ENCODE peak calls at places on chromosomes 7 and 10, in seven cellular contexts. E is CD8-positive, alpha-beta T cell; S is NCI-H2171; T is NCI-H345; H is T1000; N is iPS DF 19.7; U is anterior cingulate cortex. O is an unnamed sample.

GRCh38 chr7:157980774-157981173 is 606.8 kb downstream of the PTPRN2 start:
- DNase-seq in E (no peak), S (no peak), T (no peak), H (no peak), N (no peak), U (no peak), O (no peak)

GRCh38 chr7:95509199-95509598 is 23.5 kb downstream of the ASB4 start:
- DNase-seq in E (no peak), S (peak), T (peak), H (no peak), N (peak), U (no peak), O (no peak)

GRCh38 chr7:100612730-100613446 is 548 bp downstream of the MOSPD3 start:
- DNase-seq in E (no peak), S (no peak), T (no peak), H (no peak), N (no peak), U (no peak), O (no peak)

GRCh38 chr7:1432411-1433082 is 26.7 kb downstream of the MICALL2 start:
- DNase-seq in E (peak), S (peak), T (peak), H (peak), N (no peak), U (peak), O (peak)

GRCh38 chr10:71035511-71036278 is 147.3 kb upstream of the PCBD1 start:
- DNase-seq in E (no peak), S (no peak), T (no peak), H (no peak), N (no peak), U (no peak), O (no peak)

GRCh38 chr10:70035531-70035930 is 17.1 kb upstream of the MACROH2A2 start:
- DNase-seq in E (no peak), S (no peak), T (no peak), H (no peak), N (no peak), U (no peak), O (no peak)

GRCh38 chr7:117338020-117338419 is 15.2 kb upstream of the WNT2 start:
- DNase-seq in E (no peak), S (no peak), T (no peak), H (no peak), N (no peak), U (no peak), O (no peak)

GRCh38 chr7:36227223-36227622 is 74.2 kb downstream of the EEPD1 start:
- DNase-seq in E (no peak), S (no peak), T (no peak), H (no peak), N (no peak), U (no peak), O (no peak)

GRCh38 chr10:43045246-43045621 is 31.6 kb upstream of the RET start:
- DNase-seq in E (no peak), S (no peak), T (no peak), H (no peak), N (no peak), U (no peak), O (no peak)

GRCh38 chr7:87152897-87153641 is 816 bp downstream of the DMTF1 start:
- DNase-seq in E (peak), S (peak), T (no peak), H (no peak), N (no peak), U (peak), O (no peak)

GRCh38 chr7:87058739-87059524 is 522 bp downstream of the ELAPOR2 start:
- DNase-seq in E (peak), S (no peak), T (peak), H (no peak), N (no peak), U (no peak), O (peak)

GRCh38 chr7:24865994-24866615 is 108.8 kb upstream of the GSDME start:
- DNase-seq in E (no peak), S (no peak), T (no peak), H (no peak), N (no peak), U (no peak), O (no peak)

GRCh38 chr7:130560972-130561371 is 69.1 kb downstream of the MEST start:
- DNase-seq in E (no peak), S (peak), T (no peak), H (no peak), N (no peak), U (no peak), O (no peak)

GRCh38 chr7:89914673-89915072 is 239.6 kb upstream of the STEAP1 start:
- DNase-seq in E (no peak), S (no peak), T (no peak), H (no peak), N (no peak), U (no peak), O (no peak)

GRCh38 chr10:1632596-1632995 is 104.7 kb downstream of the ADARB2 start:
- DNase-seq in E (no peak), S (no peak), T (no peak), H (no peak), N (no peak), U (no peak), O (no peak)

GRCh38 chr7:34747176-34747781 is 89.3 kb downstream of the NPSR1 start:
- DNase-seq in E (no peak), S (no peak), T (peak), H (no peak), N (no peak), U (no peak), O (no peak)

GRCh38 chr10:133344236-133344635 is 2.9 kb upstream of the PRAP1 start:
- DNase-seq in E (no peak), S (no peak), T (no peak), H (no peak), N (no peak), U (no peak), O (no peak)

GRCh38 chr10:98168147-98168546 is 33.7 kb downstream of the R3HCC1L start:
- DNase-seq in E (no peak), S (no peak), T (no peak), H (no peak), N (no peak), U (no peak), O (no peak)

GRCh38 chr7:115015619-115016018 is 93.7 kb downstream of the MDFIC start:
- DNase-seq in E (no peak), S (no peak), T (no peak), H (no peak), N (no peak), U (no peak), O (no peak)

GRCh38 chr10:132407846-132408278 is 10.9 kb downstream of the PWWP2B start:
- DNase-seq in E (no peak), S (no peak), T (peak), H (no peak), N (no peak), U (no peak), O (no peak)

GRCh38 chr10:129954916-129955315 is 9.2 kb downstream of the EBF3 start:
- DNase-seq in E (no peak), S (no peak), T (no peak), H (no peak), N (no peak), U (no peak), O (no peak)

GRCh38 chr10:80260295-80261243 is 28.9 kb downstream of the MAT1A start:
- DNase-seq in E (peak), S (no peak), T (peak), H (peak), N (no peak), U (no peak), O (no peak)

O was measured in C1 segment of cervical spinal cord.